ENCODE peak calls at places on chromosomes 6 and 20, in six cellular contexts. Z is CD8-positive, alpha-beta T cell; K is upper lobe of right lung; W is fibroblast of mammary gland; P is Calu3; H is RWPE2. G is an unnamed sample.

GRCh38 chr20:16514145-16514544 is 59.1 kb downstream of the KIF16B start:
- DNase-seq in Z (no peak), K (no peak), W (no peak), P (no peak), H (no peak), G (no peak)

GRCh38 chr6:113860165-113860955 is 3.2 kb downstream of the MARCKS start:
- DNase-seq in Z (no peak), K (peak), W (peak), P (peak), H (no peak), G (peak)

GRCh38 chr6:45724511-45724910 is 291.1 kb downstream of the CLIC5 start:
- DNase-seq in Z (no peak), K (no peak), W (peak), P (no peak), H (no peak), G (no peak)

GRCh38 chr20:36825374-36826104 is 50.4 kb upstream of the TLDC2 start:
- DNase-seq in Z (no peak), K (no peak), W (no peak), P (no peak), H (no peak), G (no peak)

GRCh38 chr6:707576-708236 is 14.8 kb upstream of the EXOC2 start:
- DNase-seq in Z (no peak), K (no peak), W (no peak), P (no peak), H (no peak), G (no peak)

GRCh38 chr20:8790442-8791074 is 278.3 kb upstream of the PLCB4 start:
- DNase-seq in Z (no peak), K (no peak), W (peak), P (peak), H (no peak), G (peak)

GRCh38 chr6:169940554-169941290 is 189.3 kb downstream of the ERMARD start:
- DNase-seq in Z (no peak), K (no peak), W (no peak), P (no peak), H (no peak), G (no peak)

GRCh38 chr6:33823806-33824205 is 20.0 kb upstream of the MLN start:
- DNase-seq in Z (no peak), K (no peak), W (no peak), P (no peak), H (peak), G (no peak)

GRCh38 chr20:23166563-23166962 is 80.4 kb upstream of the CD93 start:
- DNase-seq in Z (no peak), K (no peak), W (no peak), P (no peak), H (no peak), G (no peak)

GRCh38 chr20:59818911-59819310 is 114.5 kb downstream of the SYCP2 start:
- DNase-seq in Z (no peak), K (no peak), W (no peak), P (no peak), H (peak), G (no peak)

GRCh38 chr6:105431226-105431625 is 28.3 kb upstream of the PREP start:
- DNase-seq in Z (no peak), K (no peak), W (peak), P (peak), H (no peak), G (no peak)

GRCh38 chr6:105066836-105067235 is 109.9 kb downstream of the LIN28B start:
- DNase-seq in Z (no peak), K (no peak), W (no peak), P (no peak), H (no peak), G (no peak)

GRCh38 chr6:11064836-11065235 is 20.7 kb upstream of the ELOVL2 start:
- DNase-seq in Z (no peak), K (no peak), W (peak), P (no peak), H (no peak), G (no peak)

GRCh38 chr6:149961728-149962425 is 1.9 kb upstream of the ULBP1 start:
- DNase-seq in Z (no peak), K (no peak), W (no peak), P (peak), H (no peak), G (no peak)

GRCh38 chr6:9437836-9438235 is 977.0 kb downstream of the TFAP2A start:
- DNase-seq in Z (no peak), K (no peak), W (no peak), P (no peak), H (no peak), G (no peak)

GRCh38 chr6:103783344-103783743 is 1076.4 kb downstream of the HACE1 start:
- DNase-seq in Z (no peak), K (no peak), W (no peak), P (peak), H (no peak), G (no peak)

GRCh38 chr6:30684386-30685156 is 1.9 kb downstream of the PPP1R18 start:
- DNase-seq in Z (no peak), K (peak), W (peak), P (no peak), H (no peak), G (peak)

GRCh38 chr6:98905759-98906158 is 42.0 kb downstream of the FBXL4 start:
- DNase-seq in Z (no peak), K (no peak), W (no peak), P (no peak), H (no peak), G (no peak)

GRCh38 chr6:14196029-14196428 is 78.5 kb downstream of the CD83 start:
- DNase-seq in Z (no peak), K (no peak), W (no peak), P (no peak), H (no peak), G (no peak)

GRCh38 chr6:124462746-124463145 is 499.5 kb upstream of the RNF217 start:
- DNase-seq in Z (no peak), K (no peak), W (no peak), P (no peak), H (no peak), G (no peak)

GRCh38 chr6:20819774-20820400 is 285.6 kb downstream of the CDKAL1 start:
- DNase-seq in Z (no peak), K (no peak), W (no peak), P (no peak), H (no peak), G (no peak)

GRCh38 chr6:52361347-52361944 is 505 bp upstream of the PAQR8 start:
- DNase-seq in Z (peak), K (no peak), W (peak), P (no peak), H (no peak), G (peak)

GRCh38 chr20:40639132-40639531 is 49.9 kb downstream of the MAFB start:
- DNase-seq in Z (no peak), K (no peak), W (no peak), P (no peak), H (no peak), G (no peak)

DNA sequence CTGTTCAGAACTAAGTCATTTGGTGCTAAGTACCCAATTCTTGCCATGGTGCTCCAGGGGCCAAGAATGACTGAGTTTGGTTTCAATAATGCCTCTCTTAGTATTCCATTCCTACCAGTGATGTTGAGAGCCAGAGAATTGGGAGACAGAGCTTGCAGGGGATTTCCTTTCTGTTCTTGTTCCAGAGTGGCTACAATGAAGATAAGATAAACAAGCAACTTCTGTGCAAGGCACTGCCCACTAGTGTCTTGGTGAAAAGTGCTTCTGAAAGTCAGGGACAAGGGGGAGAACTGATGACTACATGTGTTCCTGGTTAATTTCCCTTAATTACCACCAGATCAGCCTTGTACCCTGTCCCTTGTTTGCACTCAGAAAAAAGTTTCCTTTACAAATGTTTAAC is 421.6 kb downstream of the BCKDHB start:
- DNase-seq in Z (no peak), K (no peak), W (no peak), P (peak), H (no peak), G (no peak)
- TF ChIP-seq CTCF in Z (no peak), K (no peak), W (no peak), P (no peak), H (no peak), G (no peak)

DNA sequence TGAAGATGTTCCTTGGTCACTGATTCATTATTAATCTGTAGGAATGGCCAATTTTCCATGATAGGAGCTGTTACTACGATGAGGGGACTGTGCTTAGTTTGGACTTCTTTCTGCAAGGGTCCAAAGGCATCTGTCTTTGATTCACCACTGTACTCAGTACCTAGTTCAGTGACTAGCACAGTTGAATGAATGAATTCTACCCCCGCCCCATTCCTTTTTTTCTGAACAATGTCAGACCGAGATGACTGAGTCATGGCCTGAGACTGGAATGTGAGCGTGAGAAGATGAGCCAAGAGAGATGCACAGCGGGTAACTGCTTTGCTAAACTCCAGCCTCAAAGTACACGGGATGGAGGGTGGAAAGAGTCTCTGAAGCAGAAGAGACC is 419 bp upstream of the SNHG17 start:
- DNase-seq in Z (no peak), K (no peak), W (peak), P (no peak), H (no peak), G (no peak)
- TF ChIP-seq CTCF in Z (peak), K (no peak), W (no peak), P (no peak), H (peak), G (no peak)

GRCh38 chr6:151036869-151037680 is 171.6 kb downstream of the MTHFD1L start:
- DNase-seq in Z (no peak), K (no peak), W (peak), P (no peak), H (no peak), G (no peak)
- TF ChIP-seq CTCF in Z (no peak), K (no peak), W (no peak), P (no peak), H (no peak), G (no peak)

GRCh38 chr6:144397141-144397540 is 112.0 kb downstream of the UTRN start:
- DNase-seq in Z (no peak), K (no peak), W (no peak), P (no peak), H (no peak), G (no peak)

GRCh38 chr6:144400321-144400720 is 115.2 kb downstream of the UTRN start:
- DNase-seq in Z (no peak), K (no peak), W (no peak), P (no peak), H (no peak), G (no peak)

GRCh38 chr6:144394209-144394608 is 109.1 kb downstream of the UTRN start:
- DNase-seq in Z (no peak), K (no peak), W (peak), P (no peak), H (no peak), G (no peak)

GRCh38 chr6:144395014-144395413 is 109.9 kb downstream of the UTRN start:
- DNase-seq in Z (no peak), K (no peak), W (peak), P (no peak), H (no peak), G (no peak)

DNA sequence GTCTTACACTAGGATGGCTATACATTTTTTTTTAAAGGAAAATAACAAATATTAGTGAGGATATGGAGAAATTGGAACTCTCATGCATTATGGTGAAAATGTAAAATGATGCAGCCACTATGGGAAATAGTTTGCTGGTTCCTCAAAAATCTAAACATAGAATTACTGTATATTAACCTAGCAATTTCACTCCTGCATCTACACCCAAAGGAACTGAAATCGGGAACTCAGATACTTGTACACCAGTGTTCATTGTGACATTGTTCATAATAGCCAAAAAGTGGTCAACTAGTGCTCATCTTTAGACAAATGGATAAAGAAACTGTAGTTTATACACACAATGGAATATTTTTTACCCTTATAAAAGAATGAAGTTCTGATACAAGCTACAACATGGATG is 110.7 kb downstream of the UTRN start:
- DNase-seq in Z (no peak), K (no peak), W (no peak), P (no peak), H (no peak), G (no peak)
- TF ChIP-seq CTCF in Z (no peak), K (no peak), W (no peak), P (no peak), H (no peak), G (no peak)

GRCh38 chr20:63172726-63173125 is 43.2 kb downstream of the YTHDF1 start:
- DNase-seq in Z (no peak), K (no peak), W (no peak), P (peak), H (no peak), G (no peak)
- TF ChIP-seq CTCF in Z (no peak), K (no peak), W (no peak), P (peak), H (no peak), G (no peak)

DNA sequence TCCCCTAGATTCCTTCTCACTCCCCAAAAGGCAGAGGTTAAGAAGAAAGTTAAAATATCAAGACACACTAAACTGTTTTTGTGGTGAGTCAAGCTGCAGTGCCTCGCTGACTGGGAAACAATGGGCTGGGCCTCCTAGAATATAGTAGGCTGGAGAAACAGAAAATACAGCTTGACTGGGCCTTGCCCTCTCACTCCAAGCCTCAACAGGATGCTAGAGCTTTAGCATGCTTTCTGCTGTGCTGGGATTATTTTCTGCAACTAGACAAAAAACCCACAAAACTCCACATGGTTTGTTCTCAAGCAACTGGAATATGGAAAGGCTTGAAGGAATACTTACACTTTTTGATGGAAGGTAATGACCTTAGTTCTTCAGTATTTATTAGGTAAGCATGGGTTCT is 27.9 kb downstream of the FOXO3 start:
- DNase-seq in Z (no peak), K (no peak), W (peak), P (no peak), H (no peak), G (no peak)
- TF ChIP-seq CTCF in Z (no peak), K (no peak), W (no peak), P (no peak), H (no peak), G (no peak)

DNA sequence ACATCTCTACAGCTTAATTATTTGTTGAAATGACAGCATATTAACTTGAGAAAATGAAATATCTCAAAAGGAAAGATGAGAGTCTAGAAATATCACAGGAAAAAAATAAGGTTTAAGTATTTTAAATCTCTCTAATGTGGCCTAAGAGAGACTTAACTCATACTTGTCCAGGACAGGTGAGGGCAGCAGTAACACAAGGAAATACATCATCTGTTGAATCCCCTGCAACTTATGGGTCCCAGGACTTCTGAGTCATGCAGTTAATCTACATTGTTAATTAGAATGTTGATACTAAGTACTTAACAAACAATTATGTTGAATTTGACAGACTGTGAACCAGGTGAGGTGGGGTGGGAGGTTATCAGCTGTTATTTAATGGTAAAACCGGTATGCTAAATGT is 87.8 kb downstream of the CEP57L1 start:
- DNase-seq in Z (no peak), K (no peak), W (peak), P (no peak), H (no peak), G (no peak)
- TF ChIP-seq CTCF in Z (no peak), K (no peak), W (no peak), P (no peak), H (peak), G (no peak)